ENCODE peak calls at places on chromosomes 6 and 20, in seven cellular contexts. R is brain microvascular endothelial cell, F is keratinocyte, D is fibroblast of lung, J is bronchial epithelial cell, U is colonic mucosa, S is neural progenitor cell. M is an unnamed sample. For H3K36me3, the result is how much of the 10 kb centered on the place peaks cover.

GRCh38 chr6:153767127-153767526 is 271.9 kb upstream of the OPRM1 start:
- DNase-seq in U (no peak), S (no peak), F (no peak), D (no peak), R (no peak), J (no peak), M (no peak)

GRCh38 chr6:22056398-22056797 is 240.4 kb downstream of the PRL start:
- DNase-seq in R (no peak), F (no peak), D (no peak), S (no peak), U (no peak), J (peak), M (no peak)

GRCh38 chr20:17619351-17620093 is 49.6 kb downstream of the DSTN start:
- DNase-seq in R (no peak), U (no peak), S (no peak), J (no peak), F (no peak), D (no peak), M (peak)

GRCh38 chr20:13034936-13035335 is 26.2 kb downstream of the SPTLC3 start:
- DNase-seq in D (no peak), R (no peak), S (no peak), J (no peak), U (no peak), F (no peak), M (no peak)

GRCh38 chr20:49608752-49609670 is 41.1 kb upstream of the PTGIS start:
- DNase-seq in U (peak), R (peak), F (no peak), D (peak), J (peak), S (peak), M (peak)

GRCh38 chr20:47389867-47390347 is 33.4 kb upstream of the ZMYND8 start:
- DNase-seq in D (peak), F (peak), R (peak), U (no peak), J (peak), S (no peak), M (no peak)

GRCh38 chr6:57135885-57136284 is 36.2 kb upstream of the BAG2 start:
- DNase-seq in J (no peak), S (no peak), R (no peak), U (no peak), D (peak), F (no peak), M (no peak)

GRCh38 chr6:153816306-153816845 is 222.7 kb upstream of the OPRM1 start:
- DNase-seq in D (no peak), S (no peak), F (no peak), U (no peak), R (no peak), J (no peak), M (no peak)

GRCh38 chr6:33583591-33584155 is 3.6 kb upstream of the BAK1 start:
- DNase-seq in F (no peak), J (no peak), U (no peak), D (no peak), S (peak), R (no peak), M (peak)

GRCh38 chr6:111307275-111307858 is 175.7 kb downstream of the REV3L start:
- DNase-seq in D (no peak), S (no peak), R (no peak), J (no peak), F (no peak), U (no peak), M (no peak)

GRCh38 chr6:139367810-139368321 is 6.6 kb downstream of the CITED2 start:
- DNase-seq in F (no peak), R (peak), S (peak), J (no peak), U (no peak), D (peak), M (peak)

GRCh38 chr20:1987826-1988225 is 6.0 kb downstream of the PDYN start:
- DNase-seq in S (no peak), D (peak), R (no peak), F (no peak), J (no peak), U (no peak), M (no peak)

GRCh38 chr6:57013501-57013900 is 33.0 kb upstream of the KIAA1586 start:
- DNase-seq in J (peak), R (peak), D (peak), U (no peak), F (peak), S (no peak), M (no peak)

GRCh38 chr20:21166801-21167200 is 40.9 kb downstream of the KIZ start:
- DNase-seq in F (no peak), S (no peak), D (no peak), J (no peak), U (no peak), R (no peak), M (no peak)

GRCh38 chr20:34449674-34450592 is 66.3 kb upstream of the DYNLRB1 start:
- DNase-seq in U (no peak), R (no peak), F (no peak), S (no peak), D (no peak), J (no peak), M (no peak)

GRCh38 chr6:157855325-157855724 is 32.3 kb downstream of the SNX9 start:
- DNase-seq in R (no peak), U (no peak), J (no peak), F (no peak), D (no peak), S (no peak), M (no peak)

GRCh38 chr20:48845721-48846306 is 18.0 kb upstream of the PREX1 start:
- DNase-seq in F (no peak), R (no peak), U (no peak), S (no peak), D (peak), J (no peak), M (no peak)

GRCh38 chr6:35046862-35047261 is 94.3 kb downstream of the TCP11 start:
- DNase-seq in U (no peak), S (no peak), R (no peak), F (no peak), D (no peak), J (peak), M (no peak)

GRCh38 chr6:15313367-15313766 is 67.5 kb downstream of the JARID2 start:
- DNase-seq in R (no peak), F (no peak), D (no peak), S (no peak), U (no peak), J (no peak), M (no peak)

GRCh38 chr20:44596876-44597275 is 14.5 kb downstream of the PKIG start:
- DNase-seq in F (no peak), U (no peak), R (no peak), S (no peak), D (no peak), J (no peak), M (no peak)

GRCh38 chr6:109944448-109944847 is 33.7 kb upstream of the GPR6 start:
- DNase-seq in D (no peak), S (no peak), R (no peak), F (peak), J (peak), U (no peak), M (peak)

GRCh38 chr6:169093121-169093723 is 160.4 kb downstream of the THBS2 start:
- DNase-seq in R (no peak), J (no peak), S (no peak), F (no peak), U (no peak), D (no peak), M (no peak)

GRCh38 chr20:48631114-48632016 is 196.4 kb downstream of the PREX1 start:
- DNase-seq in J (no peak), D (peak), S (no peak), F (no peak), R (peak), U (no peak), M (no peak)

GRCh38 chr6:53934013-53934412 is 139.2 kb downstream of the LRRC1 start:
- DNase-seq in R (no peak), F (no peak), S (no peak), U (no peak), J (peak), D (no peak), M (no peak)

GRCh38 chr20:59004763-59005522 is 2.1 kb downstream of the CTSZ start:
- DNase-seq in U (peak), F (no peak), D (no peak), R (no peak), S (no peak), J (no peak), M (peak)
- H3K36me3 ChIP-seq in U (under half), F (under half), D (under half), R (under half), S (under half), J (under half), M (under half)

GRCh38 chr20:32191873-32192272 is 15.7 kb downstream of the PLAGL2 start:
- DNase-seq in F (no peak), J (no peak), D (peak), S (no peak), R (no peak), U (no peak), M (peak)
- H3K36me3 ChIP-seq in F (under half), J (under half), D (under half), S (under half), R (under half), U (under half), M (under half)

DNA sequence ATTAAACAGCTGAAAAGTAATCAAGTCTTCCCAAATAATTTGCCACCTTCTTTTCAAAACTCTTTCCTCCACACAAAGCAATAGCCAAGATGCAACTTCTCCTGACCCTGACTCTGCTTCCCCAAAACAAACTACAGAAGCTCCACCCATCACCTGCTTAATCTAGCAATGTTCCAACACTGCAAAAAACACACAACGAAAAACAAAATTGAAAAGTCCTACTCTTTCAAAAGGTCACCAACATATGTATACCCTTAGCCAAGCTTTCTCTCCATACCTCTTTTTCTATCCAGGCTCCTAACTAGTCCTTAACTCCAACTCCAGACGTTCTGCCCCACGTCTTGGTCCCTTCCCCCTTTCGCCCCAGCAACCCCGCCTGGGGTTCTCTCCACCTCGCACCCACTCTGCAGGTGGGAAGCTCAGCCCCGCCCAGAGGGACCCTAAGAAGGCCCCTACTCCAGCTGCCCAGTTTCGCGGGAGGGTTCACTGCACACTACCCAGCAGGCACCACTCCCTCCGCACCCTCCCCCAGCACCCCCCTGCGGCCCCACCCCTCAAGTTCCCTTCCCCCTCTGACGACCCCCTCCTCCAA is 717 bp downstream of the CSNK2A1 start:
- DNase-seq in R (no peak), D (no peak), F (no peak), S (peak), J (no peak), U (peak), M (peak)
- H3K36me3 ChIP-seq in R (under half), D (under half), F (under half), S (under half), J (under half), U (under half), M (under half)

GRCh38 chr20:62668441-62669027 is 26.2 kb downstream of the SLCO4A1 start:
- DNase-seq in J (peak), S (peak), F (no peak), U (peak), D (peak), R (peak), M (peak)
- H3K36me3 ChIP-seq in J (under half), S (under half), F (under half), U (under half), D (under half), R (under half), M (under half)

DNA sequence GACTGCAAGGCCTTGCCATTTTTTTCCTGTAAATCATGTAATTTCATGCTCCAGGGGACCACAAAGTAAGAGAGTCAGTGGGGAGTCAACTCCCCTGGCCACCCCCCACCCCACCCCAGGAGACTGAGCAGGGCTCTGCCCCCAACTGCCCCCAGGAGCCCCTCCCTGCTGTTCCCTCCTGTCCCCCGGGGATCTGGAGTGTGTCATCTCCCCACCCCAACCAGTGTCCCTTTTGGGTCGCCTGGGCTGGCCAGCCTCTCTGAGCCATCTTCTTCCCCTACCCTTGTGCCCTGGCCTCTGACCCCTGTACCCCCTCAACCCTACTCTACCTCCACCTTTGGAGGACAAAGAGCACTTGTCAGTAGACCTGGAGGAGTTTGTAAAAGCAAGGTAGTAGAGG is 29.4 kb downstream of the FOXP4 start:
- DNase-seq in F (no peak), D (no peak), R (no peak), U (no peak), S (no peak), J (no peak), M (no peak)
- H3K36me3 ChIP-seq in F (under half), D (under half), R (under half), U (under half), S (under half), J (under half), M (under half)

DNA sequence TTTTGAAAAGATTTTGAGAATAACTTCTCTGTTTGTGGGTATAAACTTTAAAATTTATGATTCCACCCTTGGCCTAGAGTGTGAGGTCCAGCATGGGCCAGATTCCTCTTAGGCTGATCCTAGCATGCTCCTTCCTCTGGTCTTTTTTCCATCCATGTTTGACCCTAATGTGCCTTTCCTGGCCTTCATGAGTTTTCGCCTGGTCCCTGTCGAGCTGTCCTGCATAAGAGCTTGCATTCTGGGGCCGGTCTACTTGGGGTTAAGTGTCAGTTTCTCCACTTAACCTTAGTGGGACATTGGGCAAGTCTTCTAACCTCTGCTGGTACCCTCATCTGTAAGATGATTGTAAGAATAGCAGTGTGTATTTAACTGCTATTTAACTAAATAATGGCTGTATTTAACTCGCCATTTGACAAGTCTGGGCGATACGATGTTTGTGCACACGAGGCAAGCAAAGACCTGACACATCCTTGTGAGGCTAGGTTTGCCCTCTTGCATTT is 40.7 kb upstream of the TAGAP start:
- DNase-seq in U (no peak), R (no peak), D (no peak), J (peak), S (no peak), F (no peak), M (peak)
- H3K36me3 ChIP-seq in U (under half), R (under half), D (under half), J (under half), S (under half), F (under half), M (under half)

DNA sequence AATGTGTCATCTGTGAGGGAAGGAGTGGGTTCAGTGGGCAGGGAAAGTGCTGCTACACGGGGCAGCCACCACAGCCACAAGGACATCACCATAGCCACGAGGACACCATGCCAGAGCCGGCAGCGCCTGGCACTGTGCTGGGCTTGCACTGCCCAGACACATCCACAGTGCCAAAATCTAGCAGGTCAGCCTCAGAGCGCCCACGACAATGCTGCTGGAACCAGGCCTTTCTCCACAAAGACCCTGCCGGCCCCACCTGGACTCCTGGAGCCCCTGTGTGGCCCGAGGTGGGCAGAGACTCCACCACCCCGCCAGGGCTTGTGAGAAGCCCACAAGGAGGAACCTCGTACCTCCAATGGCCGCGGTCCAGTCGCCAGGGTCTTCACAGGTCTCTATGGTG is 18.6 kb upstream of the HELZ2 start:
- DNase-seq in S (no peak), U (no peak), F (no peak), J (no peak), D (no peak), R (no peak), M (no peak)
- H3K36me3 ChIP-seq in S (under half), U (under half), F (under half), J (under half), D (under half), R (under half), M (under half)